ENCODE peak calls at places on chromosomes 7 and 10, in ten cellular contexts. U is ovary, O is stomach, I is A549, Y is K562, Q is tibial nerve, X is transverse colon, J is SK-N-SH, M is sigmoid colon, C is HepG2. R is an unnamed sample.

GRCh38 chr7:120089968-120090367 is 183.0 kb upstream of the KCND2 start:
- DNase-seq in U (no peak), O (no peak), I (peak; percentile 45), Y (peak; percentile 51), Q (no peak), X (no peak), J (peak; percentile 3), M (no peak), C (peak; percentile 9), R (no peak)

GRCh38 chr10:124068929-124069328 is 24.5 kb downstream of the CHST15 start:
- DNase-seq in U (no peak), O (no peak), I (no peak), Y (no peak), Q (no peak), X (no peak), J (no peak), M (no peak), C (no peak), R (no peak)

GRCh38 chr10:43390791-43391190 is 18.2 kb downstream of the HNRNPF start:
- DNase-seq in U (no peak), O (no peak), I (peak; percentile 73), Y (no peak), Q (no peak), X (no peak), J (peak; percentile 49), M (peak; percentile 52), C (peak; percentile 42), R (no peak)

GRCh38 chr10:30510932-30511700 is 77.1 kb downstream of the MAP3K8 start:
- DNase-seq in U (no peak), O (no peak), I (no peak), Y (no peak), Q (no peak), X (no peak), J (no peak), M (no peak), C (no peak), R (no peak)

GRCh38 chr10:22105270-22105669 is 101.7 kb upstream of the DNAJC1 start:
- DNase-seq in U (no peak), O (no peak), I (no peak), Y (no peak), Q (no peak), X (no peak), J (no peak), M (no peak), C (no peak), R (no peak)

GRCh38 chr7:31372538-31372937 is 32.0 kb upstream of the NEUROD6 start:
- DNase-seq in U (no peak), O (no peak), I (no peak), Y (no peak), Q (no peak), X (no peak), J (no peak), M (no peak), C (no peak), R (no peak)

GRCh38 chr7:133478591-133479135 is 225.8 kb downstream of the EXOC4 start:
- DNase-seq in U (no peak), O (no peak), I (no peak), Y (no peak), Q (no peak), X (no peak), J (no peak), M (no peak), C (no peak), R (no peak)

GRCh38 chr7:117269417-117269816 is 53.4 kb downstream of the WNT2 start:
- DNase-seq in U (no peak), O (no peak), I (peak; percentile 74), Y (no peak), Q (no peak), X (no peak), J (no peak), M (no peak), C (no peak), R (no peak)

GRCh38 chr10:25661632-25662031 is 272.4 kb upstream of the MYO3A start:
- DNase-seq in U (no peak), O (no peak), I (no peak), Y (no peak), Q (no peak), X (no peak), J (no peak), M (no peak), C (no peak), R (no peak)

GRCh38 chr10:114565066-114565465 is 93.0 kb downstream of the ABLIM1 start:
- DNase-seq in U (no peak), O (no peak), I (no peak), Y (no peak), Q (no peak), X (no peak), J (no peak), M (no peak), C (no peak), R (no peak)

GRCh38 chr10:110354322-110354766 is 49.6 kb upstream of the SMNDC1 start:
- DNase-seq in U (peak; percentile 60), O (peak; percentile 86), I (peak; percentile 88), Y (peak; percentile 57), Q (peak; percentile 68), X (peak; percentile 91), J (peak; percentile 74), M (peak; percentile 81), C (peak; percentile 41), R (no peak)

GRCh38 chr7:143279186-143280098 is 5.3 kb upstream of the TMEM139 start:
- DNase-seq in U (no peak), O (no peak), I (peak; percentile 44), Y (no peak), Q (no peak), X (no peak), J (no peak), M (no peak), C (peak; percentile 80), R (no peak)

GRCh38 chr10:16441106-16441850 is 4.5 kb downstream of the PTER start:
- DNase-seq in U (no peak), O (no peak), I (no peak), Y (no peak), Q (no peak), X (no peak), J (peak; percentile 10), M (no peak), C (no peak), R (no peak)

GRCh38 chr10:25786899-25787298 is 147.1 kb upstream of the MYO3A start:
- DNase-seq in U (no peak), O (no peak), I (no peak), Y (no peak), Q (no peak), X (no peak), J (no peak), M (no peak), C (no peak), R (no peak)

DNA sequence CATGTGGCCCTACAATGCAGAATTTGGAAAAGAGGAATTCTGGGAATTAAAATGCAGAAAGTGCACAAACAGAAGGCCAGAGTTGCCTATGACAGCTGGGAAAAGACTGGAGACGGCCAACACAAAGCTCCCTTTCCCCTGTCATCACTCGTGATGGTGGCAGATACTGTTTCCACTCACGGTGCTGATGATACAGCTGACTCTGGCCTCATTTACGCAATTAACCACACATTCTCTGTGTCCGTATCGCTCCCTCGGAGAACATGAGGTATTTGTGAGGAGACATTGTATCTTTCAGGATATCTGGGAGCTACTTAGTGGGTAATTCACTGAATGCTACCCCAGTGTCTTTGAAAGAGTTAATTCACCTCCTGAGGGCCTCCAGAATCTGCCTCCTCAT is 172.8 kb downstream of the TAX1BP1 start:
- DNase-seq in U (no peak), O (no peak), I (no peak), Y (no peak), Q (no peak), X (no peak), J (no peak), M (no peak), C (no peak), R (no peak)
- TF ChIP-seq EP300 in U (no peak), O (no peak), I (no peak), Y (no peak), Q (no peak), X (no peak), J (no peak), M (no peak), C (no peak), R (no peak)

GRCh38 chr7:156657681-156658080 is 17.1 kb downstream of the RNF32 start:
- DNase-seq in U (no peak), O (no peak), I (no peak), Y (no peak), Q (no peak), X (no peak), J (no peak), M (no peak), C (no peak), R (no peak)
- TF ChIP-seq EP300 in U (no peak), O (no peak), I (no peak), Y (no peak), Q (no peak), X (no peak), J (no peak), M (no peak), C (no peak), R (no peak)

DNA sequence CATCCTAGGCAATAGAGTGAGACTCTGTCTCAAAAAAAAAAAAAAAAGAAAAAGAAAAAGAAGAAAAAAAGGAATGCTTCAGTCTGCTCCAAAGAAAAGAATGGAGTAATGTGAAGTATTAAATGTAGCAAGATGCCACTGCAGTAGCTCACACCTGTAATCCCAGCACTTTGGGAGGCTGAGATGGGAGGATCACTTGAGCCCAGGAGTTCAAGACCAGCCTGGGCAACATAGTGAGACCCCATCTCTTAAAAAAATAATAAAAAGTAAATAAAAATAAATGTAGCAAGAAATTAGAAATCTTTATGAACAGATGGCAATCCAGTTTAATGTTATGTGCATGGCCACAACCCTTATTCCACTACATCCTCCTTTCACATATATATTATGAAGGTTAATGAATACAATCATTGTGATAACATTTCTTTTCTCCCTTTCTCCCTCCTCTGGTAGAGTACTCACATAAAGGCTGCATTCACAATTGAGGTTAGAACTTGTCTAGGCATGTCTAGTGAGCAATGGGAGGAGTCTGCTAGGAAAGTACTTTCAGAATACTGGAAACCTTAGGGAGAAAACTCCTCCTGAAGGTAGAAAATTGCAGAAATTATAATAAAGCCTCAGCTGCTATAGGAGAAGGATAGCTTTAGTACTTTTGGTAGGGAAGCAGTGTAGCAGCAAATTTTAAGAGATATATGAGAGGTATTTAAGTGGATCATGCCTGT is 20.4 kb downstream of the KLLN start:
- DNase-seq in U (no peak), O (no peak), I (peak; percentile 60), Y (no peak), Q (no peak), X (no peak), J (no peak), M (no peak), C (peak; percentile 60), R (no peak)
- TF ChIP-seq EP300 in U (no peak), O (no peak), I (no peak), Y (no peak), Q (no peak), X (no peak), J (no peak), M (no peak), C (no peak), R (no peak)

GRCh38 chr10:50417906-50418697 is 166.8 kb upstream of the ASAH2 start:
- DNase-seq in U (peak; percentile 55), O (peak; percentile 62), I (peak; percentile 92), Y (peak; percentile 89), Q (peak; percentile 37), X (peak; percentile 63), J (peak; percentile 76), M (peak; percentile 81), C (peak; percentile 31), R (peak; percentile 93)
- TF ChIP-seq EP300 in U (no peak), O (no peak), I (no peak), Y (peak; percentile 50), Q (no peak), X (no peak), J (no peak), M (no peak), C (no peak), R (no peak)